ENCODE peak calls at places on chromosomes 16 and 17, in seven cellular contexts. X is GM23338, H is GM23248, N is hepatocyte, Q is HCT116, Y is OCI-LY7, O is neural progenitor cell. D is an unnamed sample.

GRCh38 chr16:2032285-2033056 is 5.8 kb downstream of the NHERF2 start:
- DNase-seq in X (no peak), H (peak), N (no peak), Q (no peak), Y (no peak), O (no peak), D (no peak)

GRCh38 chr17:41655611-41656111 is 31.3 kb upstream of the KRT17 start:
- DNase-seq in X (peak), H (no peak), N (peak), Q (no peak), Y (no peak), O (peak), D (peak)

GRCh38 chr16:87661561-87661960 is 59.3 kb downstream of the JPH3 start:
- DNase-seq in X (peak), H (peak), N (peak), Q (no peak), Y (peak), O (peak), D (peak)

GRCh38 chr17:74253036-74253435 is 21.0 kb upstream of the DNAI2 start:
- DNase-seq in X (no peak), H (no peak), N (no peak), Q (no peak), Y (no peak), O (no peak), D (no peak)

GRCh38 chr16:82580293-82580900 is 46.4 kb upstream of the CDH13 start:
- DNase-seq in X (peak), H (peak), N (peak), Q (peak), Y (peak), O (peak), D (peak)

GRCh38 chr16:62077998-62078397 is 41.8 kb upstream of the CDH8 start:
- DNase-seq in X (peak), H (peak), N (peak), Q (no peak), Y (no peak), O (peak), D (peak)

GRCh38 chr17:50047488-50048126 is 8.3 kb upstream of the ITGA3 start:
- DNase-seq in X (no peak), H (peak), N (no peak), Q (no peak), Y (no peak), O (no peak), D (peak)

GRCh38 chr16:71885261-71885650 is 1.3 kb upstream of the ZNF821 start:
- DNase-seq in X (no peak), H (peak), N (no peak), Q (no peak), Y (no peak), O (no peak), D (peak)

GRCh38 chr16:72722552-72722951 is 325.4 kb downstream of the ZFHX3 start:
- DNase-seq in X (peak), H (no peak), N (peak), Q (no peak), Y (no peak), O (peak), D (no peak)

GRCh38 chr16:324451-325334 is 27.8 kb downstream of the AXIN1 start:
- DNase-seq in X (peak), H (no peak), N (peak), Q (no peak), Y (peak), O (no peak), D (no peak)

GRCh38 chr17:34393401-34393800 is 30.4 kb upstream of the CCL1 start:
- DNase-seq in X (no peak), H (no peak), N (no peak), Q (no peak), Y (no peak), O (no peak), D (no peak)

GRCh38 chr16:23408242-23409201 is 44.5 kb downstream of the COG7 start:
- DNase-seq in X (peak), H (peak), N (peak), Q (no peak), Y (no peak), O (peak), D (peak)

GRCh38 chr17:5912927-5913565 is 157.1 kb upstream of the WSCD1 start:
- DNase-seq in X (no peak), H (no peak), N (no peak), Q (no peak), Y (no peak), O (no peak), D (no peak)

GRCh38 chr17:20174588-20175265 is 165.6 kb downstream of the SPECC1 start:
- DNase-seq in X (no peak), H (peak), N (no peak), Q (peak), Y (no peak), O (no peak), D (peak)

GRCh38 chr17:73591278-73592078 is 52.8 kb downstream of the SDK2 start:
- DNase-seq in X (no peak), H (no peak), N (no peak), Q (no peak), Y (peak), O (no peak), D (no peak)

GRCh38 chr17:55624789-55625433 is 97.8 kb downstream of the TMEM100 start:
- DNase-seq in X (no peak), H (no peak), N (no peak), Q (no peak), Y (no peak), O (no peak), D (no peak)

GRCh38 chr17:205817-206216 is 24.4 kb upstream of the DOC2B start:
- DNase-seq in X (no peak), H (no peak), N (no peak), Q (no peak), Y (no peak), O (no peak), D (no peak)

GRCh38 chr17:66450008-66450856 is 147.8 kb downstream of the PRKCA start:
- DNase-seq in X (peak), H (no peak), N (no peak), Q (no peak), Y (no peak), O (no peak), D (no peak)

GRCh38 chr17:32771396-32771795 is 105.5 kb downstream of the MYO1D start:
- DNase-seq in X (no peak), H (peak), N (no peak), Q (no peak), Y (no peak), O (no peak), D (peak)

GRCh38 chr17:36755586-36755985 is 154.2 kb downstream of the MRM1 start:
- DNase-seq in X (peak), H (peak), N (peak), Q (peak), Y (peak), O (peak), D (peak)

GRCh38 chr17:2372180-2372579 is 28.7 kb downstream of the MNT start:
- DNase-seq in X (no peak), H (no peak), N (no peak), Q (no peak), Y (no peak), O (no peak), D (no peak)

GRCh38 chr17:71899317-71899716 is 221.5 kb upstream of the SOX9 start:
- DNase-seq in X (no peak), H (peak), N (no peak), Q (no peak), Y (no peak), O (no peak), D (peak)

GRCh38 chr17:45784583-45785372 is 658 bp downstream of the CRHR1 start:
- DNase-seq in X (peak), H (peak), N (peak), Q (no peak), Y (no peak), O (peak), D (peak)

GRCh38 chr16:87101903-87102302 is 215.3 kb downstream of the C16orf95 start:
- DNase-seq in X (no peak), H (peak), N (no peak), Q (no peak), Y (no peak), O (no peak), D (peak)

GRCh38 chr17:71578446-71578845 is 542.4 kb upstream of the SOX9 start:
- DNase-seq in X (no peak), H (no peak), N (no peak), Q (no peak), Y (no peak), O (no peak), D (no peak)

GRCh38 chr16:25027781-25028180 is 12.6 kb upstream of the ARHGAP17 start:
- DNase-seq in X (no peak), H (no peak), N (no peak), Q (no peak), Y (no peak), O (no peak), D (no peak)

GRCh38 chr16:30778549-30779244 is 8.3 kb downstream of the ZNF629 start:
- DNase-seq in X (peak), H (no peak), N (no peak), Q (no peak), Y (no peak), O (peak), D (no peak)

GRCh38 chr16:51141541-51141940 is 9.5 kb downstream of the SALL1 start:
- DNase-seq in X (no peak), H (no peak), N (no peak), Q (no peak), Y (no peak), O (no peak), D (no peak)

GRCh38 chr16:55701442-55702319 is 45.9 kb downstream of the SLC6A2 start:
- DNase-seq in X (peak), H (peak), N (peak), Q (peak), Y (peak), O (peak), D (peak)

GRCh38 chr16:87305505-87306391 is 11.4 kb downstream of the C16orf95 start:
- DNase-seq in X (peak), H (peak), N (peak), Q (no peak), Y (no peak), O (peak), D (no peak)

GRCh38 chr16:57479422-57480126 is 6.7 kb downstream of the DOK4 start:
- DNase-seq in X (peak), H (peak), N (peak), Q (no peak), Y (no peak), O (peak), D (no peak)

GRCh38 chr17:67481808-67482207 is 104.7 kb downstream of the PITPNC1 start:
- DNase-seq in X (no peak), H (peak), N (peak), Q (no peak), Y (no peak), O (no peak), D (peak)

GRCh38 chr16:87319011-87319410 is 1.8 kb upstream of the C16orf95 start:
- DNase-seq in X (no peak), H (peak), N (no peak), Q (no peak), Y (no peak), O (no peak), D (no peak)

GRCh38 chr16:47917118-47917517 is 238.7 kb downstream of the ABCC12 start:
- DNase-seq in X (no peak), H (no peak), N (no peak), Q (no peak), Y (no peak), O (no peak), D (no peak)

GRCh38 chr16:79589495-79590134 is 10.9 kb downstream of the MAF start:
- DNase-seq in X (peak), H (no peak), N (no peak), Q (no peak), Y (no peak), O (no peak), D (no peak)
- H3K4me3 ChIP-seq in X (peak), H (no peak), N (no peak), Q (no peak), Y (no peak), O (peak), D (no peak)

DNA sequence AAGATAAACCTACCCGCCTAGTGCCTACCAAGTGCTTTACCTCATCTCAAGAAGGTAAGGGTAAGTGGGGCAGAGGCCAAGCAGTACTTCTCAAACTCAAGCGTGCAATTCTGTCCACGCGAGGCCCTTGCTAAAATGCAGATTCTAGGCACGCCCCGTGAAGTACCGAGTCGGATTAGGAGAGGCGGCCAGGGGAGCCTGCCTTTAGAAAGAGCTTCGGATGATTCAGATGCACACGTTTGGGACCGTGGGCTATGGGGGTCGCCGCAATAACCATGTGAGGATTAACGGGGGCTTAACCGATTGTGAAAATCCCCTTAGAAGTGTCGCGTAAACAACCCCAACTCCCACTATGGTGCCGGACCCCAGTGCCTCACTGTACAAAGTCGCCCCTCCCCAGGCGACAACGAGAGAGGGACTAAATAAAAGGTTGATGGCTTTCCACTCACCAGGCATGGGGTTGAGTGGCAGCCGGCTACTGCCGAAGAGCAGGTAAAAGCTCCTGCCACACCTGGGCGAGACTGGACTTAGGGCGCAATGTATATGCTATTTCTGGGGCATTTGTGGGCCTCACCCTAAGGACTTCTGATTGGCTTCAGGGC is 681 bp upstream of the SP2 start:
- DNase-seq in X (no peak), H (peak), N (peak), Q (no peak), Y (peak), O (no peak), D (peak)
- TF ChIP-seq EZH2phosphoT487 in X (no peak), H (no peak), N (no peak), Q (no peak), Y (no peak), O (no peak), D (no peak)

GRCh38 chr16:31877876-31878642 is 4.5 kb downstream of the ZNF267 start:
- DNase-seq in X (no peak), H (no peak), N (no peak), Q (no peak), Y (no peak), O (no peak), D (no peak)
- H3K4me3 ChIP-seq in X (no peak), H (peak), N (no peak), Q (no peak), Y (no peak), O (no peak), D (peak)

GRCh38 chr16:79476580-79476979 is 124.0 kb downstream of the MAF start:
- DNase-seq in X (no peak), H (no peak), N (no peak), Q (no peak), Y (no peak), O (no peak), D (no peak)

GRCh38 chr16:79469999-79470398 is 130.5 kb downstream of the MAF start:
- DNase-seq in X (no peak), H (no peak), N (peak), Q (no peak), Y (no peak), O (no peak), D (no peak)

GRCh38 chr16:79475841-79476240 is 124.7 kb downstream of the MAF start:
- DNase-seq in X (no peak), H (no peak), N (no peak), Q (no peak), Y (no peak), O (no peak), D (no peak)
- TF ChIP-seq EZH2phosphoT487 in X (no peak), H (no peak), N (no peak), Q (no peak), Y (no peak), O (no peak), D (no peak)

DNA sequence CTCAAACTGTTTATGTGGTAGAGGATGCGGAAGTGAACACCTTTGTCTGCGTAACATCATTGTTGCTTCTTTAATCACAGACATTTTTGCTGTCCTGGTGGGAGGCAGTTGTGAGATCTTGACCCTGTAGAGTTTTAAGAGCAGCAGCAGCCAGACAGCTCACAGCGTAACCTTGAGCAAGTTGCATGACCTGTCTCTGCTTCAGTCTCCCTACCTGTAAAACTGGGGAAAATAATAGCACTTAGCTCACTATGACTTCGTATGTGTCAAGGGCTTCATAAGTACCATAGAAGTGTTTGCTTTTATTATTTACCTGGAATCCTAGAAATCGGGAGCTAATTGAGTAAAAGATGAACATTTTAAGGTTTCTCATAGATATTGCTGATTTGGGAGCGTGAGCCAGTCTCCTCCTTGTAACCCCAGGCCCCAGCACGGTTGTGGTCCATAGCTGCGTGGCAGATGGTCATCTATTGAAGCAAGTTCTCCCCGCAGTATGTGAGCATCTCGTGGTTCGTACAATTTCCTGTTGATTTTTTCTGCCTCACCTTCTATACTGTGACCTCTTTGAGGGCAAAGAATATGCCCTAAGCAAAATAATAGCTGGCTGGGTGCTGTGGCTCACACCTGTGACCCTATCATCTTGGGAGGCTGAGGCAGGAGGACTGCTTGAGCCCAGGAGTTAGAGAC is 34.4 kb downstream of the GPRC5B start:
- DNase-seq in X (no peak), H (no peak), N (no peak), Q (no peak), Y (no peak), O (no peak), D (no peak)
- H3K4me3 ChIP-seq in X (no peak), H (no peak), N (no peak), Q (no peak), Y (no peak), O (no peak), D (no peak)

DNA sequence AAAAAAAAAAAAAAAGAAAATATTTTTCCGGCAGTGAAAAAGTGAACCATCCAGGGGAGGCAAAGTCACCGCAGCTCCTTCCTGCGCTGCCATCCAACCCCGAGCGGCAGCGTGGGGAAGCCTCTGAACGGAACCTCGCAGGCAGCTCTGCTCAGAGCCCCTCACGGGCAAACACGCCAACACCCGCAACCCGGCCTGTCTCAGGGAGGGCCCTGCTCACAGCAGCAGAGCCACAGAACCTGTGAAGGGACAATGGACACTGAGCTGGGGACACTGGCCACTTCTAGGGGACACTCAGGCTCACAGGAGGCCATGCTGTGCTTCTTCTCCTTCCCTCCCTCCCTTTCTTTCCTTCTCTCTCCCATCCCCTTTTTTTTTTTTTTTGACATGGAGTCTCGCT is 21.4 kb upstream of the APRT start:
- DNase-seq in X (no peak), H (no peak), N (no peak), Q (no peak), Y (no peak), O (no peak), D (no peak)
- TF ChIP-seq EZH2phosphoT487 in X (no peak), H (no peak), N (no peak), Q (no peak), Y (no peak), O (no peak), D (no peak)

DNA sequence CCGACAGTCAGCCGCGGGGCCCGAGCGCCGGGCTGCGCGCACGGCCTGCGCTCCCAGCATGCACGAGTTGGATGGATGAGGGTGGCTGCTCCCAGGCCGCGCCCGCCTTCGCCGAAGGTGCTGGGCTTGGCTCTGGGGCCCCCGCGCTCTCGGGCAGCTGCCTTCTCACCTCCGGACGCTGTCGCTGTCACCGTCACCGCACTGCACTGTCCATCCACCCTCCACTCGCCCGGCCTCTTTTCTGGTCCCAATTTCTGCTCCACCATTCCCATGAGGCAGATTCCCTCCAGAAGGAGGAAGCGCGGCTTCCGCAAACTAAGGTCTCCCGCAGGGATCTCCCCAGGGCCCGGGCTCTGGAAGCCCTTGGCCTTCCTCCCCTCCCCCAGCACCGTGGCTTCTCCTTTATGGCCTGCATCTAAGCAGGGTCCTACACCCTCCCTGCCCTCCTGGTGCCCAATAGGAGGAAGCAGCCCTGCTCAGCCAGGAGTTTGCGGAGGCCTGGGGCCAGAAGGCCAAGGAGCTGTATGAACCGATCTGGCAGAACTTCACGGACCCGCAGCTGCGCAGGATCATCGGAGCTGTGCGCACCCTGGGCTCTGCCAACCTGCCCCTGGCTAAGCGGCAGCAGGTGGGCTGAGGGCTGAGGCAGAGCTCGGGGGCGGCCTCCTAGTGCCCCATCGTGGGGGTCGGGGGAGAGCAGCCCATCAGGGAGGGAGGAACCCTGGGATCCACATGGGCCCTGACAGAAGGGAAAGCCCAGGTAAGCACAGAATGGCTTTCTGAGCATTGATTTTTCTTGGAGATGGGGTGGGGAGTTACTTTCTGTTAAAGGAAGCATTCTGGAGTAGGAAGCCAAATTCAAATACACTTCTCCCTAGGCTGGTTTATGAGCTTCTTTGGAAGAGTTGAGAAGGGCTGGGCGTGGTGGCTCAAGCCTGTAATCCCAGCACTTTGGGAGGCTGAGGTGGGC is 895 bp downstream of the ACE start:
- DNase-seq in X (no peak), H (peak), N (peak), Q (no peak), Y (no peak), O (no peak), D (peak)
- H3K4me3 ChIP-seq in X (peak), H (peak), N (no peak), Q (peak), Y (peak), O (peak), D (peak)

GRCh38 chr16:49858200-49859129 is 2.6 kb upstream of the ZNF423 start:
- DNase-seq in X (peak), H (peak), N (peak), Q (no peak), Y (no peak), O (peak), D (no peak)

GRCh38 chr16:49856741-49857330 is 924 bp upstream of the ZNF423 start:
- DNase-seq in X (peak), H (peak), N (peak), Q (peak), Y (peak), O (peak), D (peak)

GRCh38 chr16:49859139-49859947 is 3.4 kb upstream of the ZNF423 start:
- DNase-seq in X (peak), H (peak), N (peak), Q (no peak), Y (no peak), O (no peak), D (no peak)

GRCh38 chr16:49855822-49856740 is at the start of gene ZNF423:
- DNase-seq in X (peak), H (peak), N (peak), Q (no peak), Y (no peak), O (peak), D (no peak)

GRCh38 chr16:49857423-49858181 is 1.7 kb upstream of the ZNF423 start:
- DNase-seq in X (peak), H (peak), N (peak), Q (peak), Y (peak), O (peak), D (peak)
- TF ChIP-seq EZH2phosphoT487 in X (no peak), H (no peak), N (no peak), Q (no peak), Y (no peak), O (peak), D (peak)